ENCODE peak calls at places on chromosome 21, in nine cellular contexts. A is T-cell, X is HTR-8/SVneo, E is T follicular helper cell, Q is HS-5, R is kidney glomerular epithelial cell, H is amniotic epithelial cell, U is caudate nucleus, F is HFF-Myc. S is an unnamed sample.

GRCh38 chr21:26933448-26933847 is 33.4 kb downstream of the ADAMTS5 start:
- DNase-seq in A (no peak), X (no peak), E (no peak), Q (no peak), R (no peak), H (no peak), U (no peak), F (no peak), S (no peak)

GRCh38 chr21:20721151-20721550 is 277.1 kb upstream of the NCAM2 start:
- DNase-seq in A (no peak), X (no peak), E (no peak), Q (no peak), R (no peak), H (no peak), U (no peak), F (no peak), S (no peak)

GRCh38 chr21:42513985-42514882 is 582 bp downstream of the SLC37A1 start:
- DNase-seq in A (peak; percentile 49), X (no peak), E (peak; percentile 41), Q (no peak), R (no peak), H (no peak), U (no peak), F (no peak), S (no peak)

GRCh38 chr21:42158846-42159245 is 60.1 kb upstream of the ABCG1 start:
- DNase-seq in A (no peak), X (no peak), E (no peak), Q (no peak), R (no peak), H (no peak), U (no peak), F (no peak), S (no peak)

GRCh38 chr21:42009018-42009830 is 936 bp downstream of the ZBTB21 start:
- DNase-seq in A (no peak), X (peak; percentile 12), E (peak; percentile 18), Q (no peak), R (peak; percentile 50), H (peak; percentile 35), U (peak; percentile 60), F (no peak), S (no peak)

GRCh38 chr21:42964086-42964485 is 10.3 kb upstream of the PKNOX1 start:
- DNase-seq in A (no peak), X (no peak), E (no peak), Q (no peak), R (no peak), H (no peak), U (no peak), F (no peak), S (no peak)

GRCh38 chr21:28771790-28772501 is 220.7 kb downstream of the LTN1 start:
- DNase-seq in A (no peak), X (peak; percentile 28), E (no peak), Q (peak; percentile 56), R (peak; percentile 59), H (peak; percentile 97), U (no peak), F (peak; percentile 72), S (no peak)

GRCh38 chr21:26783801-26784200 is 61.4 kb downstream of the ADAMTS1 start:
- DNase-seq in A (no peak), X (no peak), E (no peak), Q (no peak), R (no peak), H (no peak), U (no peak), F (no peak), S (no peak)

GRCh38 chr21:31374430-31374829 is 30.4 kb upstream of the TIAM1 start:
- DNase-seq in A (no peak), X (no peak), E (no peak), Q (no peak), R (no peak), H (no peak), U (no peak), F (no peak), S (no peak)

GRCh38 chr21:42545745-42546144 is 32.1 kb downstream of the SLC37A1 start:
- DNase-seq in A (no peak), X (no peak), E (no peak), Q (no peak), R (no peak), H (no peak), U (no peak), F (no peak), S (no peak)

GRCh38 chr21:41707231-41707988 is 59.4 kb downstream of the RIPK4 start:
- DNase-seq in A (no peak), X (no peak), E (no peak), Q (no peak), R (no peak), H (no peak), U (no peak), F (no peak), S (no peak)

GRCh38 chr21:31752352-31752751 is 20.4 kb upstream of the SCAF4 start:
- DNase-seq in A (no peak), X (no peak), E (no peak), Q (peak; percentile 53), R (no peak), H (peak; percentile 42), U (no peak), F (no peak), S (no peak)

GRCh38 chr21:33449650-33450049 is 30.1 kb downstream of the TMEM50B start:
- DNase-seq in A (no peak), X (no peak), E (no peak), Q (no peak), R (no peak), H (peak; percentile 38), U (no peak), F (no peak), S (no peak)

GRCh38 chr21:45538381-45539045 is 3.7 kb downstream of the SLC19A1 start:
- DNase-seq in A (no peak), X (no peak), E (no peak), Q (no peak), R (no peak), H (no peak), U (no peak), F (no peak), S (no peak)

GRCh38 chr21:34852438-34852837 is 183.6 kb downstream of the CLIC6 start:
- DNase-seq in A (no peak), X (no peak), E (no peak), Q (no peak), R (no peak), H (peak; percentile 64), U (no peak), F (no peak), S (no peak)

GRCh38 chr21:44752701-44753235 is 41.4 kb upstream of the TSPEAR start:
- DNase-seq in A (no peak), X (no peak), E (no peak), Q (no peak), R (no peak), H (no peak), U (no peak), F (no peak), S (peak; percentile 31)

GRCh38 chr21:34009193-34009592 is 64.2 kb upstream of the MRPS6 start:
- DNase-seq in A (no peak), X (no peak), E (no peak), Q (no peak), R (no peak), H (peak; percentile 20), U (no peak), F (no peak), S (no peak)

GRCh38 chr21:38389891-38390290 is 108.4 kb downstream of the ERG start:
- DNase-seq in A (no peak), X (no peak), E (no peak), Q (no peak), R (no peak), H (no peak), U (no peak), F (no peak), S (no peak)

GRCh38 chr21:43717967-43718871 is 710 bp upstream of the PDXK start:
- DNase-seq in A (no peak), X (no peak), E (no peak), Q (no peak), R (no peak), H (no peak), U (no peak), F (no peak), S (no peak)

GRCh38 chr21:42421018-42421793 is 17.5 kb downstream of the UBASH3A start:
- DNase-seq in A (no peak), X (no peak), E (no peak), Q (no peak), R (no peak), H (no peak), U (no peak), F (no peak), S (no peak)

GRCh38 chr21:42081138-42081537 is 10.0 kb downstream of the UMODL1 start:
- DNase-seq in A (no peak), X (no peak), E (no peak), Q (no peak), R (no peak), H (peak; percentile 20), U (peak; percentile 26), F (no peak), S (no peak)

GRCh38 chr21:32516729-32517649 is 68.3 kb downstream of the TCP10L start:
- DNase-seq in A (no peak), X (peak; percentile 54), E (no peak), Q (peak; percentile 70), R (no peak), H (peak; percentile 88), U (no peak), F (peak; percentile 51), S (no peak)

GRCh38 chr21:42025392-42026071 is 15.4 kb upstream of the ZBTB21 start:
- DNase-seq in A (no peak), X (no peak), E (no peak), Q (no peak), R (peak; percentile 15), H (peak; percentile 32), U (no peak), F (no peak), S (no peak)

GRCh38 chr21:45386728-45387371 is 18.1 kb upstream of the COL18A1 start:
- DNase-seq in A (no peak), X (peak; percentile 71), E (no peak), Q (peak; percentile 67), R (peak; percentile 77), H (peak; percentile 85), U (no peak), F (peak; percentile 95), S (no peak)

GRCh38 chr21:36422279-36423098 is 37.3 kb downstream of the CHAF1B start:
- DNase-seq in A (no peak), X (peak; percentile 69), E (no peak), Q (no peak), R (no peak), H (peak; percentile 51), U (no peak), F (peak; percentile 24), S (no peak)

GRCh38 chr21:28299946-28300345 is 692.7 kb downstream of the LTN1 start:
- DNase-seq in A (no peak), X (no peak), E (no peak), Q (no peak), R (no peak), H (no peak), U (no peak), F (no peak), S (no peak)

GRCh38 chr21:33844104-33844889 is 71.3 kb downstream of the ATP5PO start:
- DNase-seq in A (no peak), X (no peak), E (no peak), Q (no peak), R (no peak), H (peak; percentile 51), U (no peak), F (peak; percentile 36), S (no peak)

GRCh38 chr21:45073301-45074047 is 906 bp upstream of the ADARB1 start:
- DNase-seq in A (no peak), X (no peak), E (no peak), Q (no peak), R (no peak), H (peak; percentile 47), U (no peak), F (no peak), S (no peak)

GRCh38 chr21:29148535-29148934 is 18.1 kb downstream of the MAP3K7CL start:
- DNase-seq in A (no peak), X (no peak), E (no peak), Q (no peak), R (no peak), H (peak; percentile 22), U (no peak), F (no peak), S (no peak)

GRCh38 chr21:46227811-46228344 is 696 bp downstream of the LSS start:
- DNase-seq in A (no peak), X (no peak), E (no peak), Q (no peak), R (no peak), H (no peak), U (no peak), F (no peak), S (no peak)

GRCh38 chr21:42931560-42932235 is 6.3 kb upstream of the ERVH48-1 start:
- DNase-seq in A (no peak), X (no peak), E (no peak), Q (no peak), R (no peak), H (peak; percentile 44), U (no peak), F (no peak), S (no peak)